ENCODE peak calls at places on chromosome 11, in nine cellular contexts. M is kidney, A is neural progenitor cell, J is psoas muscle, P is endothelial cell of umbilical vein, W is thoracic aorta, E is H9, U is upper lobe of right lung, G is suprapubic skin. X is an unnamed sample. For H3K4me1, the result is how much of the 10 kb centered on the place peaks cover.

GRCh38 chr11:93196816-93197382 is 892 bp downstream of the SLC36A4 start:
- DNase-seq in M (no peak), A (no peak), J (no peak), P (no peak), W (no peak), E (no peak), U (no peak), G (no peak), X (no peak)

GRCh38 chr11:9704037-9704436 is 40.2 kb downstream of the SWAP70 start:
- DNase-seq in M (no peak), A (no peak), J (no peak), P (no peak), W (no peak), E (no peak), U (no peak), G (no peak), X (no peak)

GRCh38 chr11:76744186-76745058 is 38.7 kb upstream of the TSKU start:
- DNase-seq in M (no peak), A (no peak), J (peak), P (no peak), W (no peak), E (no peak), U (peak), G (no peak), X (no peak)

GRCh38 chr11:15497366-15497765 is 382.6 kb downstream of the INSC start:
- DNase-seq in M (no peak), A (no peak), J (no peak), P (no peak), W (no peak), E (no peak), U (no peak), G (no peak), X (peak)

GRCh38 chr11:73317803-73318202 is 9.7 kb downstream of the ARHGEF17 start:
- DNase-seq in M (no peak), A (no peak), J (no peak), P (no peak), W (no peak), E (no peak), U (no peak), G (no peak), X (no peak)

GRCh38 chr11:28673687-28674431 is 565.7 kb downstream of the METTL15 start:
- DNase-seq in M (no peak), A (no peak), J (no peak), P (no peak), W (no peak), E (no peak), U (no peak), G (no peak), X (no peak)

GRCh38 chr11:87223816-87224215 is 186.1 kb downstream of the TMEM135 start:
- DNase-seq in M (no peak), A (no peak), J (no peak), P (no peak), W (no peak), E (no peak), U (no peak), G (no peak), X (no peak)

GRCh38 chr11:102546427-102546826 is 15.9 kb upstream of the MMP7 start:
- DNase-seq in M (no peak), A (no peak), J (no peak), P (no peak), W (no peak), E (no peak), U (no peak), G (no peak), X (no peak)

GRCh38 chr11:78038697-78039313 is 15.7 kb upstream of the KCTD14 start:
- DNase-seq in M (no peak), A (no peak), J (no peak), P (peak), W (no peak), E (no peak), U (no peak), G (no peak), X (no peak)

GRCh38 chr11:47272706-47273105 is 2.8 kb downstream of the MADD start:
- DNase-seq in M (no peak), A (no peak), J (no peak), P (no peak), W (no peak), E (no peak), U (no peak), G (no peak), X (no peak)

GRCh38 chr11:32297629-32298028 is 137.7 kb downstream of the WT1 start:
- DNase-seq in M (no peak), A (peak), J (no peak), P (peak), W (no peak), E (no peak), U (no peak), G (no peak), X (no peak)

GRCh38 chr11:103016031-103016430 is 60.5 kb upstream of the MMP13 start:
- DNase-seq in M (no peak), A (no peak), J (no peak), P (no peak), W (no peak), E (no peak), U (no peak), G (no peak), X (no peak)

GRCh38 chr11:6864436-6864835 is 1.6 kb downstream of the OR10A2 start:
- DNase-seq in M (no peak), A (no peak), J (no peak), P (no peak), W (no peak), E (no peak), U (no peak), G (no peak), X (no peak)

GRCh38 chr11:78921517-78921916 is 346.9 kb upstream of the NARS2 start:
- DNase-seq in M (no peak), A (no peak), J (no peak), P (no peak), W (no peak), E (no peak), U (no peak), G (no peak), X (no peak)

GRCh38 chr11:70142171-70142875 is 60.8 kb upstream of the FADD start:
- DNase-seq in M (no peak), A (peak), J (no peak), P (no peak), W (no peak), E (no peak), U (no peak), G (no peak), X (no peak)

GRCh38 chr11:76214186-76214585 is 7.9 kb upstream of the WNT11 start:
- DNase-seq in M (peak), A (no peak), J (peak), P (no peak), W (no peak), E (no peak), U (no peak), G (no peak), X (no peak)

GRCh38 chr11:20010106-20010860 is 150.0 kb downstream of the DBX1 start:
- DNase-seq in M (no peak), A (no peak), J (no peak), P (no peak), W (no peak), E (no peak), U (no peak), G (no peak), X (no peak)

GRCh38 chr11:11370263-11371060 is 17.4 kb upstream of the CSNK2A3 start:
- DNase-seq in M (no peak), A (no peak), J (no peak), P (no peak), W (no peak), E (no peak), U (no peak), G (no peak), X (no peak)

DNA sequence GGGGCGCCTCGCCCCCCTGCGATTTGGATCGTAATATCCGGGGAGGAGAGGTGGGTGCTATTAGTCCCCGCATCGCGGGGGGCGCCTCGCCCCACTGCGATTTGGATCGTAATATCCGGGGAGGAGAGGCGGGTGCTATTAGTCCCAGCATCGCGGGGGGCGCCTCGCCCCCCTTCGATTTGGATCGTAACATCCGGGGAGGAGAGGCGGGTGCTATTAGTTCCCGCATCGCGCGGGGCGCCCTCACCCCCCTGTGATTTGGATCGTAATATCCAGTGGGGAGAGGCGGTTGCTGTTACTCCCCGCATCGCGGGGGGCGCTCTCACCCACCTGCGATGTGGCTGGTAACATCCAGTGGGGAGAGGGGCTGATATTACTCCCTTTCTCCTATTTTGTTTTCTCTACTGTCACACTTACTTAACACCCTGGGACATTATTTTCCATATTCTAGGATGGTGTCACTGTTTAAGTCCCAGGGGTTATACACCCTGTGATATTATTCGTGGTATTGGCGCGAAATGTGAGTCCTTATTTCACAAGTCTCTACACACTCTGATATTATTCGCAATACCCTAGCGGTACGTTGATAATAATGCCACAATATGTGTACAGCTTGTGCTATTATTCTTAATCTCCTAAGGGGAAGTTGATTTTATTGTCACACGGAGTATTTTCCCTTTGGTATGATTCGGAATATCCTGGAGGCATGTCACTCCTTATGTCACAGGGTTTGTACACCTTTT is 57.8 kb upstream of the ALDH3B2 start:
- DNase-seq in M (no peak), A (peak), J (no peak), P (no peak), W (no peak), E (peak), U (no peak), G (no peak), X (no peak)
- TF ChIP-seq CTCF in M (no peak), A (peak), J (no peak), P (peak), W (no peak), E (peak), U (peak), G (peak), X (no peak)

DNA sequence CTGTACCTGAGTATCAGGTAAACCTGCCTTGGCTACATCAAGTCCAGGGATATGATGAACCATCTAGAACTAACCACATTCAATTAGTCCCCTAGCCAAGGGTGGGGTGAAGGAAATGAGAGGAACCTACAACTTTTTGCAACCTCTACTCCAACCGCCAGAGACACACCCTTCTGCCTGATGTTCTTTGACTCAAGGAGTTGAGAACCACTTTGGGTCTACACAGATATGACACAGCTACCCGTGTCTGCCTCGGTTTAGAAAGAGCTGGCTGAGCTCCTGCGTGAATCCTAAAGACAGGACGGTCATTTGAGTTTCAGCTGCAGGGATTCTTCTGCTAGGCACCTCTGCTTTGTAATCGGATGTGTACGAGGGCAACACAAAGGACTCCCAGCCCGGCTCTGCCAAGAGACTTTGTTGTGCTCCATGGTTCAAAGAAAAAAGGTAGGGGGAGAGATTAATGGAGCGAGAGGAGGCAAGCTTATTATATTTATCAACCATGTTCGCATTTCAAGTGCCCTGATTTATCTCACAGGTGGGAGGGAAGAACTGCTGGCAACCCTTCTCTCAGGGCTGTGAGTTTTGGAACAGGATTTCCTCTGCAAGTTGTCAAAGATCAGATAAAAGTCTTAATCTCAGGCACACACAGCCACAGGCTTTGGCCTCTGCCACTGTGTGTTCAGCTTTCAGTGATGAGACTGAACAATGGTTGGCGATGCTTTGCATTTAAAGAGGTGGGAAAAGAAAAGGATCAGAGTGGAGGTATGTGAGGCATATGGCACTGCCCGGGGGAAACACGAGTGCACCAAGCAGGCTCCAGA is 35.1 kb downstream of the FLI1 start:
- DNase-seq in M (no peak), A (peak), J (no peak), P (peak), W (no peak), E (no peak), U (no peak), G (no peak), X (no peak)
- H3K4me1 ChIP-seq in M (under half), A (under half), J (under half), P (half or more), W (under half), E (under half), U (half or more), G (half or more), X (half or more)

GRCh38 chr11:134819026-134819425 is 407.0 kb upstream of the B3GAT1 start:
- DNase-seq in M (no peak), A (peak), J (no peak), P (no peak), W (no peak), E (peak), U (no peak), G (no peak), X (no peak)
- TF ChIP-seq CTCF in M (no peak), A (peak), J (no peak), P (no peak), W (no peak), E (peak), U (no peak), G (no peak), X (no peak)

GRCh38 chr11:35158371-35159081 is 19.6 kb downstream of the CD44 start:
- DNase-seq in M (peak), A (no peak), J (peak), P (peak), W (no peak), E (no peak), U (no peak), G (no peak), X (no peak)

GRCh38 chr11:35154960-35155359 is 16.0 kb downstream of the CD44 start:
- DNase-seq in M (no peak), A (no peak), J (no peak), P (no peak), W (no peak), E (no peak), U (no peak), G (no peak), X (no peak)

GRCh38 chr11:35157814-35158213 is 18.8 kb downstream of the CD44 start:
- DNase-seq in M (no peak), A (no peak), J (no peak), P (no peak), W (no peak), E (no peak), U (no peak), G (no peak), X (no peak)

GRCh38 chr11:35153280-35153679 is 14.3 kb downstream of the CD44 start:
- DNase-seq in M (no peak), A (no peak), J (no peak), P (no peak), W (no peak), E (no peak), U (no peak), G (no peak), X (no peak)

DNA sequence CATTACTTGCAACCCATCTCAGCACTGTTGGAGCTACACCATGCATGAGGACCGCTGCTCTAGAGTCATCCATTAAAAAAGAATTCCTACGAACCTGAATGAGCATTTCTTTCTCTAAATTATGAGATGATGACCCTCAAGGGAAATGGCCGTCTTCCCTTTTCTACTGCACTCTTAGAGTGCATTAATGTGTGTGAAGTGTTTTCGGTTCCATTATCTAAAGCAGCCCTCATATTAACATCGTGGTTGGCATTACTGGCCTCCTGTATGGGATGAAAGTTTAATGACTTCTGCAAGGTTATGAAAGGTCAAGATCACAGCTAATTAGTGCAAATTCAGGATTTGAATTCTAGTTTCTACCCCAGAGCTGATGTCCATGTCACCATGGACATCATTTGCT is 16.7 kb downstream of the CD44 start:
- DNase-seq in M (no peak), A (no peak), J (no peak), P (no peak), W (no peak), E (no peak), U (no peak), G (no peak), X (no peak)
- H3K4me1 ChIP-seq in M (under half), A (under half), J (under half), P (under half), W (half or more), E (under half), U (under half), G (half or more), X (half or more)